ENCODE peak calls at places on chromosomes 5 and 9, in six cellular contexts. One of them, this sample, is unnamed.

GRCh38 chr9:94157408-94157801 is 73.1 kb downstream of the PTPDC1 start:
- DNase-seq in HepG2: no peak
- DNase-seq in K562: no peak
- DNase-seq in A549: no peak
- DNase-seq in GM12878: no peak
- DNase-seq in endothelial cell of umbilical vein: no peak
- DNase-seq in this sample: no peak

GRCh38 chr5:125894383-125894782 is 528.8 kb upstream of the GRAMD2B start:
- DNase-seq in endothelial cell of umbilical vein: no peak
- DNase-seq in A549: no peak
- DNase-seq in GM12878: no peak
- DNase-seq in K562: no peak
- DNase-seq in HepG2: no peak
- DNase-seq in this sample: no peak

GRCh38 chr5:154087260-154087659 is 48.5 kb downstream of the MFAP3 start:
- DNase-seq in GM12878: no peak
- DNase-seq in endothelial cell of umbilical vein: no peak
- DNase-seq in A549: no peak
- DNase-seq in K562: no peak
- DNase-seq in HepG2: no peak
- DNase-seq in this sample: peak

GRCh38 chr5:106121972-106122605 is 1548.6 kb downstream of the EFNA5 start:
- DNase-seq in A549: peak
- DNase-seq in HepG2: no peak
- DNase-seq in K562: peak
- DNase-seq in GM12878: no peak
- DNase-seq in endothelial cell of umbilical vein: no peak
- DNase-seq in this sample: peak

GRCh38 chr9:72132052-72132451 is 17.2 kb upstream of the GDA start:
- DNase-seq in K562: no peak
- DNase-seq in A549: no peak
- DNase-seq in HepG2: no peak
- DNase-seq in GM12878: no peak
- DNase-seq in endothelial cell of umbilical vein: no peak
- DNase-seq in this sample: no peak

GRCh38 chr9:117000834-117001233 is 313.7 kb downstream of the TRIM32 start:
- DNase-seq in GM12878: no peak
- DNase-seq in endothelial cell of umbilical vein: no peak
- DNase-seq in K562: no peak
- DNase-seq in A549: no peak
- DNase-seq in HepG2: no peak
- DNase-seq in this sample: no peak

GRCh38 chr9:129567842-129568559 is 52.9 kb downstream of the C9orf50 start:
- DNase-seq in K562: peak
- DNase-seq in endothelial cell of umbilical vein: peak
- DNase-seq in A549: peak
- DNase-seq in GM12878: no peak
- DNase-seq in HepG2: peak
- DNase-seq in this sample: peak

GRCh38 chr5:176732736-176733585 is 77.4 kb upstream of the UNC5A start:
- DNase-seq in A549: no peak
- DNase-seq in K562: no peak
- DNase-seq in endothelial cell of umbilical vein: no peak
- DNase-seq in GM12878: no peak
- DNase-seq in HepG2: no peak
- DNase-seq in this sample: no peak

GRCh38 chr9:69513291-69513690 is 158.9 kb downstream of the APBA1 start:
- DNase-seq in K562: no peak
- DNase-seq in endothelial cell of umbilical vein: no peak
- DNase-seq in GM12878: no peak
- DNase-seq in HepG2: no peak
- DNase-seq in A549: no peak
- DNase-seq in this sample: no peak

GRCh38 chr9:81851340-81851739 is 76.9 kb upstream of the SPATA31D4 start:
- DNase-seq in GM12878: no peak
- DNase-seq in A549: no peak
- DNase-seq in endothelial cell of umbilical vein: no peak
- DNase-seq in K562: no peak
- DNase-seq in HepG2: no peak
- DNase-seq in this sample: no peak

GRCh38 chr9:100756217-100756616 is 178.3 kb downstream of the CAVIN4 start:
- DNase-seq in HepG2: no peak
- DNase-seq in K562: no peak
- DNase-seq in GM12878: no peak
- DNase-seq in endothelial cell of umbilical vein: no peak
- DNase-seq in A549: no peak
- DNase-seq in this sample: no peak

GRCh38 chr9:95989304-95989703 is 113.8 kb downstream of the ERCC6L2 start:
- DNase-seq in K562: no peak
- DNase-seq in A549: no peak
- DNase-seq in HepG2: no peak
- DNase-seq in GM12878: no peak
- DNase-seq in endothelial cell of umbilical vein: no peak
- DNase-seq in this sample: no peak

GRCh38 chr9:79757906-79758669 is 186.3 kb downstream of the TLE4 start:
- DNase-seq in K562: no peak
- DNase-seq in GM12878: no peak
- DNase-seq in A549: no peak
- DNase-seq in HepG2: no peak
- DNase-seq in endothelial cell of umbilical vein: peak
- DNase-seq in this sample: peak

GRCh38 chr9:16532681-16533450 is 337.6 kb downstream of the BNC2 start:
- DNase-seq in endothelial cell of umbilical vein: peak
- DNase-seq in A549: peak
- DNase-seq in GM12878: no peak
- DNase-seq in HepG2: no peak
- DNase-seq in K562: no peak
- DNase-seq in this sample: peak

GRCh38 chr5:1513326-1514026 is 10.3 kb downstream of the LPCAT1 start:
- DNase-seq in GM12878: no peak
- DNase-seq in endothelial cell of umbilical vein: no peak
- DNase-seq in K562: no peak
- DNase-seq in A549: no peak
- DNase-seq in HepG2: no peak
- DNase-seq in this sample: no peak

GRCh38 chr5:106172681-106173532 is 1497.8 kb downstream of the EFNA5 start:
- DNase-seq in HepG2: no peak
- DNase-seq in GM12878: no peak
- DNase-seq in A549: no peak
- DNase-seq in K562: no peak
- DNase-seq in endothelial cell of umbilical vein: no peak
- DNase-seq in this sample: no peak

GRCh38 chr9:93357649-93358048 is 93.8 kb upstream of the FAM120A start:
- DNase-seq in A549: no peak
- DNase-seq in HepG2: no peak
- DNase-seq in K562: no peak
- DNase-seq in GM12878: peak
- DNase-seq in endothelial cell of umbilical vein: no peak
- DNase-seq in this sample: peak

GRCh38 chr5:91281409-91281808 is 101.7 kb downstream of the ARRDC3 start:
- DNase-seq in A549: no peak
- DNase-seq in GM12878: no peak
- DNase-seq in endothelial cell of umbilical vein: peak
- DNase-seq in HepG2: no peak
- DNase-seq in K562: peak
- DNase-seq in this sample: peak

GRCh38 chr5:176530406-176530982 is 6.7 kb downstream of the RNF44 start:
- DNase-seq in HepG2: no peak
- DNase-seq in endothelial cell of umbilical vein: no peak
- DNase-seq in A549: no peak
- DNase-seq in GM12878: no peak
- DNase-seq in K562: no peak
- DNase-seq in this sample: no peak

GRCh38 chr9:35568196-35568595 is 36.9 kb upstream of the TESK1 start:
- DNase-seq in GM12878: no peak
- DNase-seq in endothelial cell of umbilical vein: no peak
- DNase-seq in HepG2: no peak
- DNase-seq in A549: no peak
- DNase-seq in K562: no peak
- DNase-seq in this sample: no peak

GRCh38 chr9:109775516-109775915 is 4.5 kb upstream of the PALM2AKAP2 start:
- DNase-seq in GM12878: no peak
- DNase-seq in A549: no peak
- DNase-seq in HepG2: no peak
- DNase-seq in K562: no peak
- DNase-seq in endothelial cell of umbilical vein: no peak
- DNase-seq in this sample: no peak

GRCh38 chr9:97753364-97753763 is 56.2 kb upstream of the XPA start:
- DNase-seq in A549: no peak
- DNase-seq in GM12878: no peak
- DNase-seq in endothelial cell of umbilical vein: no peak
- DNase-seq in K562: no peak
- DNase-seq in HepG2: no peak
- DNase-seq in this sample: no peak

GRCh38 chr9:19184144-19184917 is 46.2 kb upstream of the DENND4C start:
- DNase-seq in HepG2: peak
- DNase-seq in K562: peak
- DNase-seq in GM12878: peak
- DNase-seq in A549: peak
- DNase-seq in endothelial cell of umbilical vein: peak
- DNase-seq in this sample: peak
- TF ChIP-seq MYC in HepG2: no peak
- TF ChIP-seq MYC in K562: no peak
- TF ChIP-seq MYC in GM12878: no peak
- TF ChIP-seq MYC in A549: no peak
- TF ChIP-seq MYC in endothelial cell of umbilical vein: peak
- TF ChIP-seq MYC in this sample: peak

DNA sequence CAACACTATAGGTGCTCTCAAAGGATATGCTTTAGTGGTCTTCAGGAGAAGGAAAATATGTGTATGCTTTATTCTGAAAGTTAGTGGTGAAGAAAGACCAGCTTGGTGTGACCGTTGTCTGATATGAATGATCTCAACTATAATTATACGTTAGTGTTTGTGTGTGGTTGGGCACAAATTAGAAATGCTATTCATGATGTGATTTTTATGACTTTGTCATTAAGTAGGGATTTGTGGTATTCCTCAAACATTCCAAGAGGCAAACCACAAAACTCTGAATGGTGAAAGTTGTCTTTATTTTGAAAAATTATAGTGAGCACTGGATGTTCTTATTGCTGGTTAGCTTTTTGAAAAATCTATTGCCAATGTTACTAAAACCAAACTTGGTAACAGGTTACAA is 6.2 kb upstream of the F2R start:
- DNase-seq in endothelial cell of umbilical vein: no peak
- DNase-seq in K562: no peak
- DNase-seq in HepG2: no peak
- DNase-seq in A549: no peak
- DNase-seq in GM12878: no peak
- DNase-seq in this sample: no peak
- TF ChIP-seq MAX in endothelial cell of umbilical vein: no peak
- TF ChIP-seq MAX in K562: no peak
- TF ChIP-seq MAX in HepG2: no peak
- TF ChIP-seq MAX in A549: no peak
- TF ChIP-seq MAX in GM12878: no peak
- TF ChIP-seq MAX in this sample: no peak

GRCh38 chr5:10828241-10828640 is 67.2 kb upstream of the DAP start:
- DNase-seq in A549: no peak
- DNase-seq in K562: no peak
- DNase-seq in HepG2: no peak
- DNase-seq in GM12878: no peak
- DNase-seq in endothelial cell of umbilical vein: no peak
- DNase-seq in this sample: no peak

GRCh38 chr5:10827571-10827970 is 66.5 kb upstream of the DAP start:
- DNase-seq in endothelial cell of umbilical vein: no peak
- DNase-seq in A549: no peak
- DNase-seq in HepG2: no peak
- DNase-seq in GM12878: no peak
- DNase-seq in K562: no peak
- DNase-seq in this sample: no peak

GRCh38 chr5:10825897-10826644 is 65.0 kb upstream of the DAP start:
- DNase-seq in GM12878: no peak
- DNase-seq in K562: peak
- DNase-seq in A549: no peak
- DNase-seq in endothelial cell of umbilical vein: no peak
- DNase-seq in HepG2: no peak
- DNase-seq in this sample: peak

GRCh38 chr5:10831416-10831815 is 70.4 kb upstream of the DAP start:
- DNase-seq in endothelial cell of umbilical vein: no peak
- DNase-seq in A549: no peak
- DNase-seq in K562: peak
- DNase-seq in GM12878: no peak
- DNase-seq in HepG2: no peak
- DNase-seq in this sample: no peak

DNA sequence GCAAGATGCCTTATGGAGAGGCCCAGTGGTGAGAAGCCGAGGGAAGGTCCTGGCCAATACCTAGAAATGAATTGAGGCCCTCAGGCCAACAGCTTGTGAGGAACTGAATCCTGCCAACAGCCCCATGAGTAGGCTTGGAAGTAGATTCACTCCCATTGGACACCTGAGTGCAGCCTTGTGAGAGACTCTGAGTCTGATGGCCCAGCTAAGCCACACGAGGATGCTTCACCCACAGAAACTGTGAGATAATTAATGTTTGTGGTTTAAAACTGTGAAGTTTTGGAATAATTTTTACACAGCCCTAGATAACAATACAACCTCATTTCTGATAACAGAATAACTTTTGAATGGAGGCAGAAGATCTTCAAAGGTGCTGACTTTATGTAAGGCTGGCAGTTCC is 65.9 kb upstream of the DAP start:
- DNase-seq in GM12878: no peak
- DNase-seq in endothelial cell of umbilical vein: no peak
- DNase-seq in HepG2: no peak
- DNase-seq in A549: no peak
- DNase-seq in K562: no peak
- DNase-seq in this sample: no peak
- TF ChIP-seq MYC in GM12878: no peak
- TF ChIP-seq MYC in endothelial cell of umbilical vein: no peak
- TF ChIP-seq MYC in HepG2: no peak
- TF ChIP-seq MYC in A549: no peak
- TF ChIP-seq MYC in K562: no peak
- TF ChIP-seq MYC in this sample: no peak

GRCh38 chr9:124284940-124285441 is 27.2 kb downstream of the NEK6 start:
- DNase-seq in GM12878: no peak
- DNase-seq in HepG2: no peak
- DNase-seq in endothelial cell of umbilical vein: no peak
- DNase-seq in K562: no peak
- DNase-seq in A549: no peak
- DNase-seq in this sample: no peak
- TF ChIP-seq MAX in GM12878: no peak
- TF ChIP-seq MAX in HepG2: no peak
- TF ChIP-seq MAX in endothelial cell of umbilical vein: no peak
- TF ChIP-seq MAX in K562: no peak
- TF ChIP-seq MAX in A549: no peak
- TF ChIP-seq MAX in this sample: no peak

GRCh38 chr9:106956971-106957370 is 94.0 kb downstream of the ZNF462 start:
- DNase-seq in endothelial cell of umbilical vein: no peak
- DNase-seq in K562: no peak
- DNase-seq in GM12878: no peak
- DNase-seq in HepG2: no peak
- DNase-seq in A549: no peak
- DNase-seq in this sample: no peak
- TF ChIP-seq MYC in endothelial cell of umbilical vein: no peak
- TF ChIP-seq MYC in K562: no peak
- TF ChIP-seq MYC in GM12878: no peak
- TF ChIP-seq MYC in HepG2: no peak
- TF ChIP-seq MYC in A549: no peak
- TF ChIP-seq MYC in this sample: no peak